ENCODE peak calls at places on chromosomes 5 and 9, in seven cellular contexts. Z is esophagus squamous epithelium, O is HCT116, Y is uterus, U is adrenal gland, K is Peyer's patch, D is right lobe of liver. B is an unnamed sample.

GRCh38 chr5:37889612-37890317 is 49.9 kb upstream of the GDNF start:
- DNase-seq in Z (no peak), O (peak; percentile 18), Y (no peak), U (no peak), K (no peak), D (no peak), B (no peak)

GRCh38 chr9:137030528-137030927 is 1.4 kb downstream of the FUT7 start:
- DNase-seq in Z (no peak), O (no peak), Y (no peak), U (no peak), K (peak; percentile 87), D (no peak), B (no peak)

GRCh38 chr5:89728750-89729149 is 680.8 kb downstream of the CETN3 start:
- DNase-seq in Z (no peak), O (no peak), Y (peak; percentile 51), U (peak; percentile 9), K (no peak), D (no peak), B (peak; percentile 32)

GRCh38 chr9:38689678-38690077 is 30.3 kb downstream of the FAM240B start:
- DNase-seq in Z (no peak), O (no peak), Y (peak; percentile 22), U (no peak), K (no peak), D (no peak), B (no peak)

GRCh38 chr9:104682642-104683041 is 11.7 kb upstream of the OR13D1 start:
- DNase-seq in Z (no peak), O (peak; percentile 53), Y (no peak), U (peak; percentile 7), K (no peak), D (no peak), B (no peak)

GRCh38 chr9:92468206-92468605 is 14.1 kb downstream of the ASPN start:
- DNase-seq in Z (no peak), O (no peak), Y (no peak), U (no peak), K (no peak), D (no peak), B (no peak)

GRCh38 chr5:72246954-72247442 is 73.0 kb downstream of the MRPS27 start:
- DNase-seq in Z (no peak), O (no peak), Y (no peak), U (no peak), K (no peak), D (no peak), B (no peak)

GRCh38 chr9:97689401-97689800 is 7.7 kb downstream of the XPA start:
- DNase-seq in Z (no peak), O (no peak), Y (no peak), U (no peak), K (no peak), D (no peak), B (no peak)

GRCh38 chr9:23123048-23123632 is 676.5 kb downstream of the DMRTA1 start:
- DNase-seq in Z (no peak), O (no peak), Y (no peak), U (peak; percentile 19), K (no peak), D (no peak), B (no peak)

GRCh38 chr9:130268521-130269131 is 3.1 kb downstream of the HMCN2 start:
- DNase-seq in Z (no peak), O (no peak), Y (no peak), U (no peak), K (no peak), D (no peak), B (peak; percentile 27)

GRCh38 chr5:174008922-174009321 is 20.0 kb downstream of the C5orf47 start:
- DNase-seq in Z (no peak), O (no peak), Y (no peak), U (no peak), K (no peak), D (no peak), B (no peak)

GRCh38 chr5:174000078-174000477 is 11.1 kb downstream of the C5orf47 start:
- DNase-seq in Z (no peak), O (no peak), Y (no peak), U (no peak), K (no peak), D (no peak), B (no peak)

DNA sequence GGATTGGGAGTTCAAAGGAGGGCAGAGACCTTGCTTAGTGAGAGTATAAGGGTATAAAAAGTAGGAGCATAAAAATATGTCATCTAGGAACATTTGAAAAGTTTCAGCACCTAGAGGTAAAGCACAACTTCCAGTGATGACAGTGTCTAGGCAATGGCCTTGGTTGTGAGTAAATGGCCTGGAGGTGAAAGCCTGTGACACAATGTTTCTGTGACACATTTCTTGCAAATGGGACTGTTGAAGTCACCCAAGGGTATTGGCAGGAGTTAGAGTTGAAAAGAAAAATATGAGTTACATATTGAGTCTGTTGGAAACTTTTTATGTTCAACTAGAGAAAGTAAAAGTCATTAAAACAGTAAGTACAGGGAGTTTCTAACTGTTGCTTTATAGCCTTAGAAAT is 14.8 kb downstream of the C5orf47 start:
- DNase-seq in Z (no peak), O (no peak), Y (no peak), U (no peak), K (no peak), D (no peak), B (no peak)
- TF ChIP-seq POLR2A in Z (no peak), O (no peak), Y (no peak), U (no peak), K (no peak), D (no peak), B (no peak)

DNA sequence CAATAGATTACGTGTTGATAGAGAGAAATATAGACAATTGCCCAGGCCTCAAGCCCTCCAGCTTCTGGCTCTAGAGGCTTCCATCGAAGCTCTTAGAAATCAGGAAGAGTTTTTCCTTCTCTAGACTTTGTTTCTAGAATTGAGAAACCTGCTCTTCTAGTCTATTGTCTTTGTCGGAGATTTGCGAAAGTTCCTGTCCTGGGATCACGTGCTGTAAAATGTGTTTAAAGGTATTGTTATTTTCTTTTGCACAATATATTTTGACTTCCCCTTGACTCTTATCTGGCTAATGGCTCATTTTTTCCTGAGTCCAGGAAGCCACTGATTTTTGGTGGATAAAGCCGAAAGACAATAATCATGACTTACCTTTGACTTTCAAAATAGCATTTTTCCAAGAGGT is 32.1 kb downstream of the IRX2 start:
- DNase-seq in Z (no peak), O (no peak), Y (no peak), U (no peak), K (no peak), D (no peak), B (no peak)
- TF ChIP-seq POLR2A in Z (no peak), O (no peak), Y (no peak), U (no peak), K (no peak), D (no peak), B (no peak)

GRCh38 chr5:16889972-16890519 is 46.0 kb downstream of the MYO10 start:
- DNase-seq in Z (no peak), O (no peak), Y (no peak), U (no peak), K (no peak), D (no peak), B (no peak)
- TF ChIP-seq POLR2A in Z (no peak), O (no peak), Y (no peak), U (no peak), K (no peak), D (no peak), B (no peak)

GRCh38 chr5:180071418-180072255 is at the start of gene RNF130:
- DNase-seq in Z (peak; percentile 43), O (peak; percentile 77), Y (peak; percentile 91), U (peak; percentile 94), K (peak; percentile 90), D (peak; percentile 97), B (peak; percentile 95)
- TF ChIP-seq POLR2A in Z (no peak), O (peak; percentile 45), Y (peak; percentile 14), U (peak; percentile 29), K (peak; percentile 85), D (peak; percentile 77), B (peak; percentile 57)

DNA sequence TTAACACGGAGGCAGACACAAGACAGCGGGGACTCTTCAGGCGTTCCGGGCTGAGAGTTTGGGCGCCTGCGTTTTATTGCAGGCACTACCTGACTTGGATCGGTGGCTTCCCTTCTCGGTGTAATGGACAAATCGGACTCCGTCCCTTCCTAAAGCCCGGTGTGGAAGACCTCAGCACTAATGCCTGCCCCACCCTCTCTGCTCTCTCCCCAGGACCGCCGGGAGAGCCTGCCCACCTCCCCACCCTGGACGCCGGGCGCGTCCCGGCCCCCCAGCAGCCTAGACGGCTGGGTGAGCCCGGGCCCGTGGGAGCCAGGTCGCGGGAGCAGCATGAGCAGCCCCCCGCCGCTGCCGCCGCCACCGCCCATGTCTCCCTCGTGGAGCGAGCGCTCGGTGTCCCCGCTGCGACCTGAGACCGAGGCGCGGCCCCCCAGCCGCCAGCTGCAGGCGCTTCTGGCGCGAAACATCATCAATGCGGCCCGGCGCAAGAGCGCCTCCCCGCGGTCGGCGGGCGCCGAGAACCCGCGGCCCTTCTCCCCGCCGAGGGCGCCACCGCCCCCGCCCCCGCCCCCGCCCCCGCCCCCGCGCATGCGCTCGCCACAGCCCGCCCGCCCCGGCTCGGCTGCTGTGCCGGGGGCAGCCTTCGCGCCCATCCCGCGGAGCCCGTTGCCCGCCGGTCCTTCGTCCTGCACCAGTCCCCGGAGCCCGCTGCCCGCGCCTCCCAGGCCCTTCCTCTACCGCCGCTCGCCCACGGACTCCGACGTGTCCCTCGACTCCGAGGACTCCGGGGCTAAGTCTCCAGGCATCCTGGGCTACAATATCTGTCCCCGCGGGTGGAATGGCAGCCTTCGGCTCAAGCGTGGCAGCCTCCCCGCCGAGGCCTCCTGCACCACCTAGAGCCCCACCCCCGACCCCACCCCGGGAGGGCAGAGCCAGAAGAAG is 4.6 kb upstream of the MYOZ3 start:
- DNase-seq in Z (no peak), O (no peak), Y (peak; percentile 70), U (peak; percentile 66), K (peak; percentile 63), D (peak; percentile 79), B (peak; percentile 78)
- TF ChIP-seq POLR2A in Z (no peak), O (no peak), Y (no peak), U (no peak), K (no peak), D (peak; percentile 6), B (no peak)

GRCh38 chr5:96285823-96286222 is 147.2 kb downstream of the PCSK1 start:
- DNase-seq in Z (no peak), O (no peak), Y (no peak), U (no peak), K (no peak), D (no peak), B (no peak)

GRCh38 chr5:96288166-96288844 is 144.7 kb downstream of the PCSK1 start:
- DNase-seq in Z (no peak), O (no peak), Y (no peak), U (no peak), K (no peak), D (no peak), B (no peak)

GRCh38 chr5:96287181-96287580 is 145.9 kb downstream of the PCSK1 start:
- DNase-seq in Z (no peak), O (no peak), Y (no peak), U (no peak), K (no peak), D (no peak), B (no peak)

GRCh38 chr5:96292582-96293247 is 140.3 kb downstream of the PCSK1 start:
- DNase-seq in Z (no peak), O (no peak), Y (no peak), U (no peak), K (no peak), D (peak; percentile 80), B (peak; percentile 60)

GRCh38 chr5:96288845-96289185 is 144.2 kb downstream of the PCSK1 start:
- DNase-seq in Z (no peak), O (no peak), Y (no peak), U (no peak), K (no peak), D (no peak), B (no peak)
- TF ChIP-seq POLR2A in Z (no peak), O (no peak), Y (no peak), U (no peak), K (no peak), D (no peak), B (no peak)

GRCh38 chr5:115634343-115635132 is 8.7 kb upstream of the TMED7 start:
- DNase-seq in Z (peak; percentile 40), O (peak; percentile 70), Y (peak; percentile 84), U (peak; percentile 91), K (peak; percentile 95), D (peak; percentile 86), B (peak; percentile 86)
- TF ChIP-seq POLR2A in Z (no peak), O (no peak), Y (no peak), U (no peak), K (no peak), D (no peak), B (no peak)